ENCODE peak calls at places on chromosomes 5 and 9, in five cellular contexts. Y, I, V, S and D are unnamed samples.

GRCh38 chr9:78316151-78316892 is 19.4 kb downstream of the PSAT1 start:
- DNase-seq in I (no peak), Y (no peak), V (no peak), S (no peak), D (no peak)

GRCh38 chr5:107593009-107593408 is 77.7 kb downstream of the EFNA5 start:
- DNase-seq in V (no peak), Y (no peak), S (no peak), I (no peak), D (no peak)

GRCh38 chr5:125298258-125298657 is 551.8 kb upstream of the ZNF608 start:
- DNase-seq in I (no peak), Y (no peak), S (no peak), V (peak; percentile 40), D (no peak)

GRCh38 chr5:60883229-60883628 is 39.2 kb upstream of the ELOVL7 start:
- DNase-seq in Y (peak; percentile 6), S (no peak), I (peak; percentile 8), V (no peak), D (peak; percentile 7)

GRCh38 chr9:97560154-97560553 is 58.7 kb downstream of the TMOD1 start:
- DNase-seq in S (no peak), V (no peak), I (no peak), Y (no peak), D (no peak)

GRCh38 chr5:155004138-155004744 is 9.3 kb upstream of the KIF4B start:
- DNase-seq in I (no peak), V (no peak), S (no peak), Y (peak; percentile 16), D (no peak)

GRCh38 chr5:34833991-34834793 is 4.8 kb upstream of the TTC23L start:
- DNase-seq in I (no peak), V (no peak), S (no peak), Y (no peak), D (no peak)

GRCh38 chr5:92800360-92800759 is 780.7 kb downstream of the NR2F1-AS1 start:
- DNase-seq in S (peak; percentile 37), Y (peak; percentile 69), I (no peak), V (peak; percentile 52), D (peak; percentile 88)

GRCh38 chr9:111812337-111812736 is 17.6 kb upstream of the SHOC1 start:
- DNase-seq in V (no peak), I (no peak), Y (no peak), S (no peak), D (no peak)

GRCh38 chr5:176154821-176155220 is 83.4 kb upstream of the SIMC1 start:
- DNase-seq in Y (no peak), V (no peak), I (no peak), S (no peak), D (no peak)

GRCh38 chr5:114010362-114010761 is 351.5 kb upstream of the KCNN2 start:
- DNase-seq in V (peak; percentile 3), I (no peak), Y (peak; percentile 88), S (no peak), D (no peak)

GRCh38 chr5:139658928-139659667 is 10.9 kb downstream of the CXXC5 start:
- DNase-seq in I (no peak), S (no peak), Y (peak; percentile 91), V (peak; percentile 80), D (peak; percentile 45)